ENCODE peak calls at places on chromosomes 3 and 15, in seven cellular contexts. One of them, this sample, is unnamed.

GRCh38 chr3:175980731-175981130 is 1121.6 kb downstream of the NAALADL2 start:
- DNase-seq in heart left ventricle: no peak
- DNase-seq in WTC11: no peak
- DNase-seq in Jurkat, Clone E6-1: no peak
- DNase-seq in iPS-NIHi11: no peak
- DNase-seq in stimulated activated CD4-positive, alpha-beta T cell treated with anti-CD3 and anti-CD28 coated beads, Interleukin-4, amount 100 ng/mL, for 48 hours: no peak
- DNase-seq in stomach: no peak
- DNase-seq in this sample: no peak

GRCh38 chr3:26114851-26115250 is 325.0 kb downstream of the OXSM start:
- DNase-seq in heart left ventricle: no peak
- DNase-seq in WTC11: no peak
- DNase-seq in Jurkat, Clone E6-1: no peak
- DNase-seq in iPS-NIHi11: no peak
- DNase-seq in stimulated activated CD4-positive, alpha-beta T cell treated with anti-CD3 and anti-CD28 coated beads, Interleukin-4, amount 100 ng/mL, for 48 hours: no peak
- DNase-seq in stomach: no peak
- DNase-seq in this sample: no peak

GRCh38 chr15:76866716-76867321 is 38.3 kb downstream of the SCAPER start:
- DNase-seq in heart left ventricle: no peak
- DNase-seq in WTC11: no peak
- DNase-seq in Jurkat, Clone E6-1: peak
- DNase-seq in iPS-NIHi11: no peak
- DNase-seq in stimulated activated CD4-positive, alpha-beta T cell treated with anti-CD3 and anti-CD28 coated beads, Interleukin-4, amount 100 ng/mL, for 48 hours: no peak
- DNase-seq in stomach: no peak
- DNase-seq in this sample: no peak

GRCh38 chr3:299590-300301 is 103.2 kb downstream of the CHL1 start:
- DNase-seq in heart left ventricle: no peak
- DNase-seq in WTC11: no peak
- DNase-seq in Jurkat, Clone E6-1: no peak
- DNase-seq in iPS-NIHi11: no peak
- DNase-seq in stimulated activated CD4-positive, alpha-beta T cell treated with anti-CD3 and anti-CD28 coated beads, Interleukin-4, amount 100 ng/mL, for 48 hours: no peak
- DNase-seq in stomach: no peak
- DNase-seq in this sample: no peak

GRCh38 chr3:177831361-177831760 is 634.1 kb upstream of the TBL1XR1 start:
- DNase-seq in heart left ventricle: no peak
- DNase-seq in WTC11: no peak
- DNase-seq in Jurkat, Clone E6-1: no peak
- DNase-seq in iPS-NIHi11: no peak
- DNase-seq in stimulated activated CD4-positive, alpha-beta T cell treated with anti-CD3 and anti-CD28 coated beads, Interleukin-4, amount 100 ng/mL, for 48 hours: no peak
- DNase-seq in stomach: no peak
- DNase-seq in this sample: no peak

GRCh38 chr3:69425249-69425648 is 39.4 kb upstream of the FRMD4B start:
- DNase-seq in heart left ventricle: no peak
- DNase-seq in WTC11: peak
- DNase-seq in Jurkat, Clone E6-1: peak
- DNase-seq in iPS-NIHi11: peak
- DNase-seq in stimulated activated CD4-positive, alpha-beta T cell treated with anti-CD3 and anti-CD28 coated beads, Interleukin-4, amount 100 ng/mL, for 48 hours: no peak
- DNase-seq in stomach: no peak
- DNase-seq in this sample: no peak

GRCh38 chr3:54121404-54122045 is 827 bp upstream of the CACNA2D3 start:
- DNase-seq in heart left ventricle: no peak
- DNase-seq in WTC11: peak
- DNase-seq in Jurkat, Clone E6-1: no peak
- DNase-seq in iPS-NIHi11: peak
- DNase-seq in stimulated activated CD4-positive, alpha-beta T cell treated with anti-CD3 and anti-CD28 coated beads, Interleukin-4, amount 100 ng/mL, for 48 hours: no peak
- DNase-seq in stomach: no peak
- DNase-seq in this sample: peak

GRCh38 chr3:136187868-136188267 is 8.3 kb downstream of the MSL2 start:
- DNase-seq in heart left ventricle: no peak
- DNase-seq in WTC11: no peak
- DNase-seq in Jurkat, Clone E6-1: no peak
- DNase-seq in iPS-NIHi11: no peak
- DNase-seq in stimulated activated CD4-positive, alpha-beta T cell treated with anti-CD3 and anti-CD28 coated beads, Interleukin-4, amount 100 ng/mL, for 48 hours: no peak
- DNase-seq in stomach: no peak
- DNase-seq in this sample: no peak

GRCh38 chr3:159607856-159608255 is 380.8 kb upstream of the IL12A start:
- DNase-seq in heart left ventricle: no peak
- DNase-seq in WTC11: no peak
- DNase-seq in Jurkat, Clone E6-1: no peak
- DNase-seq in iPS-NIHi11: no peak
- DNase-seq in stimulated activated CD4-positive, alpha-beta T cell treated with anti-CD3 and anti-CD28 coated beads, Interleukin-4, amount 100 ng/mL, for 48 hours: no peak
- DNase-seq in stomach: no peak
- DNase-seq in this sample: no peak

GRCh38 chr15:61764981-61765380 is 295.3 kb downstream of the VPS13C start:
- DNase-seq in heart left ventricle: no peak
- DNase-seq in WTC11: no peak
- DNase-seq in Jurkat, Clone E6-1: no peak
- DNase-seq in iPS-NIHi11: no peak
- DNase-seq in stimulated activated CD4-positive, alpha-beta T cell treated with anti-CD3 and anti-CD28 coated beads, Interleukin-4, amount 100 ng/mL, for 48 hours: no peak
- DNase-seq in stomach: no peak
- DNase-seq in this sample: no peak

GRCh38 chr15:101456079-101456791 is 33.3 kb downstream of the PCSK6 start:
- DNase-seq in heart left ventricle: no peak
- DNase-seq in WTC11: no peak
- DNase-seq in Jurkat, Clone E6-1: no peak
- DNase-seq in iPS-NIHi11: no peak
- DNase-seq in stimulated activated CD4-positive, alpha-beta T cell treated with anti-CD3 and anti-CD28 coated beads, Interleukin-4, amount 100 ng/mL, for 48 hours: no peak
- DNase-seq in stomach: no peak
- DNase-seq in this sample: no peak

GRCh38 chr15:51076142-51076897 is 18.4 kb downstream of the TNFAIP8L3 start:
- DNase-seq in heart left ventricle: no peak
- DNase-seq in WTC11: no peak
- DNase-seq in Jurkat, Clone E6-1: no peak
- DNase-seq in iPS-NIHi11: no peak
- DNase-seq in stimulated activated CD4-positive, alpha-beta T cell treated with anti-CD3 and anti-CD28 coated beads, Interleukin-4, amount 100 ng/mL, for 48 hours: no peak
- DNase-seq in stomach: no peak
- DNase-seq in this sample: no peak

GRCh38 chr3:13022348-13023250 is 50.6 kb downstream of the IQSEC1 start:
- DNase-seq in heart left ventricle: peak
- DNase-seq in WTC11: peak
- DNase-seq in Jurkat, Clone E6-1: no peak
- DNase-seq in iPS-NIHi11: peak
- DNase-seq in stimulated activated CD4-positive, alpha-beta T cell treated with anti-CD3 and anti-CD28 coated beads, Interleukin-4, amount 100 ng/mL, for 48 hours: no peak
- DNase-seq in stomach: peak
- DNase-seq in this sample: peak

GRCh38 chr3:130463221-130463620 is 53.8 kb upstream of the COL6A6 start:
- DNase-seq in heart left ventricle: no peak
- DNase-seq in WTC11: no peak
- DNase-seq in Jurkat, Clone E6-1: no peak
- DNase-seq in iPS-NIHi11: no peak
- DNase-seq in stimulated activated CD4-positive, alpha-beta T cell treated with anti-CD3 and anti-CD28 coated beads, Interleukin-4, amount 100 ng/mL, for 48 hours: no peak
- DNase-seq in stomach: no peak
- DNase-seq in this sample: no peak

GRCh38 chr15:85929786-85930185 is 135.1 kb upstream of the KLHL25 start:
- DNase-seq in heart left ventricle: no peak
- DNase-seq in WTC11: no peak
- DNase-seq in Jurkat, Clone E6-1: no peak
- DNase-seq in iPS-NIHi11: no peak
- DNase-seq in stimulated activated CD4-positive, alpha-beta T cell treated with anti-CD3 and anti-CD28 coated beads, Interleukin-4, amount 100 ng/mL, for 48 hours: no peak
- DNase-seq in stomach: no peak
- DNase-seq in this sample: no peak

GRCh38 chr15:80825361-80826030 is 46.3 kb downstream of the CEMIP start:
- DNase-seq in heart left ventricle: no peak
- DNase-seq in WTC11: no peak
- DNase-seq in Jurkat, Clone E6-1: no peak
- DNase-seq in iPS-NIHi11: no peak
- DNase-seq in stimulated activated CD4-positive, alpha-beta T cell treated with anti-CD3 and anti-CD28 coated beads, Interleukin-4, amount 100 ng/mL, for 48 hours: no peak
- DNase-seq in stomach: no peak
- DNase-seq in this sample: no peak

GRCh38 chr15:44782516-44782915 is 46.2 kb downstream of the TRIM69 start:
- DNase-seq in heart left ventricle: no peak
- DNase-seq in WTC11: no peak
- DNase-seq in Jurkat, Clone E6-1: no peak
- DNase-seq in iPS-NIHi11: no peak
- DNase-seq in stimulated activated CD4-positive, alpha-beta T cell treated with anti-CD3 and anti-CD28 coated beads, Interleukin-4, amount 100 ng/mL, for 48 hours: no peak
- DNase-seq in stomach: no peak
- DNase-seq in this sample: no peak

GRCh38 chr3:64445318-64446300 is 220.3 kb upstream of the PRICKLE2 start:
- DNase-seq in heart left ventricle: no peak
- DNase-seq in WTC11: peak
- DNase-seq in Jurkat, Clone E6-1: no peak
- DNase-seq in iPS-NIHi11: peak
- DNase-seq in stimulated activated CD4-positive, alpha-beta T cell treated with anti-CD3 and anti-CD28 coated beads, Interleukin-4, amount 100 ng/mL, for 48 hours: no peak
- DNase-seq in stomach: peak
- DNase-seq in this sample: peak

GRCh38 chr3:127408684-127409420 is 121.0 kb upstream of the PRR20G start:
- DNase-seq in heart left ventricle: no peak
- DNase-seq in WTC11: peak
- DNase-seq in Jurkat, Clone E6-1: no peak
- DNase-seq in iPS-NIHi11: peak
- DNase-seq in stimulated activated CD4-positive, alpha-beta T cell treated with anti-CD3 and anti-CD28 coated beads, Interleukin-4, amount 100 ng/mL, for 48 hours: no peak
- DNase-seq in stomach: peak
- DNase-seq in this sample: peak

GRCh38 chr15:75198560-75199346 is 2.9 kb upstream of the C15orf39 start:
- DNase-seq in heart left ventricle: no peak
- DNase-seq in WTC11: no peak
- DNase-seq in Jurkat, Clone E6-1: peak
- DNase-seq in iPS-NIHi11: no peak
- DNase-seq in stimulated activated CD4-positive, alpha-beta T cell treated with anti-CD3 and anti-CD28 coated beads, Interleukin-4, amount 100 ng/mL, for 48 hours: no peak
- DNase-seq in stomach: no peak
- DNase-seq in this sample: no peak

GRCh38 chr3:50382271-50382670 is 22.9 kb upstream of the TMEM115 start:
- DNase-seq in heart left ventricle: no peak
- DNase-seq in WTC11: no peak
- DNase-seq in Jurkat, Clone E6-1: no peak
- DNase-seq in iPS-NIHi11: no peak
- DNase-seq in stimulated activated CD4-positive, alpha-beta T cell treated with anti-CD3 and anti-CD28 coated beads, Interleukin-4, amount 100 ng/mL, for 48 hours: no peak
- DNase-seq in stomach: no peak
- DNase-seq in this sample: no peak

GRCh38 chr3:187913617-187914033 is 168.4 kb upstream of the BCL6 start:
- DNase-seq in heart left ventricle: no peak
- DNase-seq in WTC11: no peak
- DNase-seq in Jurkat, Clone E6-1: no peak
- DNase-seq in iPS-NIHi11: no peak
- DNase-seq in stimulated activated CD4-positive, alpha-beta T cell treated with anti-CD3 and anti-CD28 coated beads, Interleukin-4, amount 100 ng/mL, for 48 hours: no peak
- DNase-seq in stomach: no peak
- DNase-seq in this sample: no peak

GRCh38 chr3:58306662-58307286 is 454 bp downstream of the HTD2 start:
- DNase-seq in heart left ventricle: peak
- DNase-seq in WTC11: peak
- DNase-seq in Jurkat, Clone E6-1: no peak
- DNase-seq in iPS-NIHi11: peak
- DNase-seq in stimulated activated CD4-positive, alpha-beta T cell treated with anti-CD3 and anti-CD28 coated beads, Interleukin-4, amount 100 ng/mL, for 48 hours: peak
- DNase-seq in stomach: peak
- DNase-seq in this sample: peak

GRCh38 chr3:72953325-72953956 is 43.2 kb upstream of the PPP4R2 start:
- DNase-seq in heart left ventricle: no peak
- DNase-seq in WTC11: no peak
- DNase-seq in Jurkat, Clone E6-1: no peak
- DNase-seq in iPS-NIHi11: no peak
- DNase-seq in stimulated activated CD4-positive, alpha-beta T cell treated with anti-CD3 and anti-CD28 coated beads, Interleukin-4, amount 100 ng/mL, for 48 hours: no peak
- DNase-seq in stomach: no peak
- DNase-seq in this sample: no peak

GRCh38 chr15:83158393-83158792 is 49.2 kb downstream of the HDGFL3 start:
- DNase-seq in heart left ventricle: no peak
- DNase-seq in WTC11: no peak
- DNase-seq in Jurkat, Clone E6-1: no peak
- DNase-seq in iPS-NIHi11: no peak
- DNase-seq in stimulated activated CD4-positive, alpha-beta T cell treated with anti-CD3 and anti-CD28 coated beads, Interleukin-4, amount 100 ng/mL, for 48 hours: no peak
- DNase-seq in stomach: no peak
- DNase-seq in this sample: no peak

GRCh38 chr15:41987246-41987924 is 15.0 kb upstream of the EHD4 start:
- DNase-seq in heart left ventricle: no peak
- DNase-seq in WTC11: no peak
- DNase-seq in Jurkat, Clone E6-1: no peak
- DNase-seq in iPS-NIHi11: no peak
- DNase-seq in stimulated activated CD4-positive, alpha-beta T cell treated with anti-CD3 and anti-CD28 coated beads, Interleukin-4, amount 100 ng/mL, for 48 hours: no peak
- DNase-seq in stomach: no peak
- DNase-seq in this sample: no peak

GRCh38 chr3:182364723-182365650 is 428.3 kb upstream of the ATP11B start:
- DNase-seq in heart left ventricle: no peak
- DNase-seq in WTC11: no peak
- DNase-seq in Jurkat, Clone E6-1: no peak
- DNase-seq in iPS-NIHi11: no peak
- DNase-seq in stimulated activated CD4-positive, alpha-beta T cell treated with anti-CD3 and anti-CD28 coated beads, Interleukin-4, amount 100 ng/mL, for 48 hours: no peak
- DNase-seq in stomach: peak
- DNase-seq in this sample: no peak

GRCh38 chr15:70096215-70096974 is 1.3 kb downstream of the TLE3 start:
- DNase-seq in heart left ventricle: no peak
- DNase-seq in WTC11: peak
- DNase-seq in Jurkat, Clone E6-1: peak
- DNase-seq in iPS-NIHi11: no peak
- DNase-seq in stimulated activated CD4-positive, alpha-beta T cell treated with anti-CD3 and anti-CD28 coated beads, Interleukin-4, amount 100 ng/mL, for 48 hours: peak
- DNase-seq in stomach: peak
- DNase-seq in this sample: peak

GRCh38 chr15:89075846-89076245 is 12.4 kb upstream of the ABHD2 start:
- DNase-seq in heart left ventricle: no peak
- DNase-seq in WTC11: no peak
- DNase-seq in Jurkat, Clone E6-1: no peak
- DNase-seq in iPS-NIHi11: no peak
- DNase-seq in stimulated activated CD4-positive, alpha-beta T cell treated with anti-CD3 and anti-CD28 coated beads, Interleukin-4, amount 100 ng/mL, for 48 hours: no peak
- DNase-seq in stomach: no peak
- DNase-seq in this sample: no peak

GRCh38 chr3:157444789-157445188 is 8.1 kb downstream of the PTX3 start:
- DNase-seq in heart left ventricle: no peak
- DNase-seq in WTC11: no peak
- DNase-seq in Jurkat, Clone E6-1: no peak
- DNase-seq in iPS-NIHi11: no peak
- DNase-seq in stimulated activated CD4-positive, alpha-beta T cell treated with anti-CD3 and anti-CD28 coated beads, Interleukin-4, amount 100 ng/mL, for 48 hours: no peak
- DNase-seq in stomach: no peak
- DNase-seq in this sample: no peak

GRCh38 chr15:90884719-90885431 is 571 bp downstream of the FES start:
- DNase-seq in heart left ventricle: no peak
- DNase-seq in WTC11: peak
- DNase-seq in Jurkat, Clone E6-1: no peak
- DNase-seq in iPS-NIHi11: no peak
- DNase-seq in stimulated activated CD4-positive, alpha-beta T cell treated with anti-CD3 and anti-CD28 coated beads, Interleukin-4, amount 100 ng/mL, for 48 hours: no peak
- DNase-seq in stomach: no peak
- DNase-seq in this sample: no peak

GRCh38 chr15:80068578-80068977 is 9.1 kb downstream of the ZFAND6 start:
- DNase-seq in heart left ventricle: no peak
- DNase-seq in WTC11: no peak
- DNase-seq in Jurkat, Clone E6-1: no peak
- DNase-seq in iPS-NIHi11: no peak
- DNase-seq in stimulated activated CD4-positive, alpha-beta T cell treated with anti-CD3 and anti-CD28 coated beads, Interleukin-4, amount 100 ng/mL, for 48 hours: no peak
- DNase-seq in stomach: no peak
- DNase-seq in this sample: no peak